ENCODE peak calls at places on chromosomes 3 and 15, in eight cellular contexts. Y is left ventricle myocardium inferior, C is fibroblast of lung, Z is upper lobe of right lung, K is adrenal gland, H is sigmoid colon, U is choroid plexus epithelial cell, T is psoas muscle. M is an unnamed sample.

GRCh38 chr15:56798639-56799038 is 65.3 kb upstream of the ZNF280D start:
- DNase-seq in T (peak; percentile 20), H (no peak), Y (no peak), U (no peak), Z (no peak), K (no peak), C (no peak), M (no peak)

GRCh38 chr3:51934991-51935885 is 6.5 kb downstream of the RRP9 start:
- DNase-seq in T (no peak), Z (peak; percentile 57), K (no peak), H (peak; percentile 45), Y (no peak), C (no peak), U (no peak), M (no peak)

GRCh38 chr15:51234181-51234927 is 104.0 kb downstream of the CYP19A1 start:
- DNase-seq in Y (no peak), K (no peak), T (no peak), U (peak; percentile 11), Z (no peak), H (no peak), C (no peak), M (no peak)

GRCh38 chr3:21962456-21962855 is 211.4 kb upstream of the ZNF385D start:
- DNase-seq in T (no peak), C (peak; percentile 60), U (peak; percentile 85), Y (no peak), K (no peak), H (no peak), Z (no peak), M (peak; percentile 57)

GRCh38 chr3:193589129-193589528 is 3.9 kb upstream of the OPA1 start:
- DNase-seq in C (no peak), K (no peak), H (no peak), T (no peak), Z (no peak), U (no peak), Y (no peak), M (no peak)

GRCh38 chr3:119221779-119222320 is 18.8 kb downstream of the B4GALT4 start:
- DNase-seq in U (no peak), Y (no peak), K (no peak), C (no peak), T (no peak), Z (no peak), H (no peak), M (no peak)

GRCh38 chr3:80553211-80553610 is 785.4 kb upstream of the ROBO1 start:
- DNase-seq in Y (no peak), C (no peak), U (peak; percentile 22), T (no peak), H (no peak), Z (no peak), K (no peak), M (no peak)

GRCh38 chr3:114408763-114409162 is 114.9 kb downstream of the TIGIT start:
- DNase-seq in U (no peak), C (peak; percentile 42), K (peak; percentile 70), Y (no peak), Z (no peak), T (no peak), H (no peak), M (no peak)

GRCh38 chr3:100954990-100955389 is 38.2 kb downstream of the ABI3BP start:
- DNase-seq in H (peak; percentile 80), C (peak; percentile 93), K (no peak), Z (no peak), T (peak; percentile 48), Y (peak; percentile 28), U (peak; percentile 94), M (peak; percentile 95)

GRCh38 chr3:181637056-181637798 is 74.5 kb upstream of the SOX2 start:
- DNase-seq in H (no peak), T (no peak), Z (no peak), C (peak; percentile 57), K (no peak), U (no peak), Y (no peak), M (no peak)

GRCh38 chr3:174232658-174233429 is 626.3 kb upstream of the NAALADL2 start:
- DNase-seq in T (no peak), Y (no peak), C (no peak), H (no peak), K (no peak), U (no peak), Z (no peak), M (no peak)

GRCh38 chr3:58568572-58569286 is 8.5 kb downstream of the FAM107A start:
- DNase-seq in Z (peak; percentile 84), C (peak; percentile 39), H (peak; percentile 85), Y (peak; percentile 80), T (peak; percentile 74), K (peak; percentile 94), U (peak; percentile 81), M (peak; percentile 79)

GRCh38 chr3:94303897-94304296 is 241.0 kb downstream of the NSUN3 start:
- DNase-seq in U (peak; percentile 52), T (no peak), C (peak; percentile 61), H (no peak), Z (no peak), Y (peak; percentile 20), K (no peak), M (no peak)

GRCh38 chr15:92164327-92165000 is 229.2 kb upstream of the ST8SIA2 start:
- DNase-seq in K (peak; percentile 3), Z (no peak), T (no peak), H (no peak), C (peak; percentile 90), U (peak; percentile 4), Y (no peak), M (peak; percentile 16)

GRCh38 chr15:66995257-66995656 is 70.1 kb upstream of the SMAD3 start:
- DNase-seq in C (peak; percentile 57), Z (no peak), H (no peak), U (peak; percentile 54), T (no peak), K (no peak), Y (no peak), M (peak; percentile 36)

GRCh38 chr3:154971771-154972326 is 108.3 kb upstream of the MME start:
- DNase-seq in U (peak; percentile 83), T (no peak), Y (no peak), K (no peak), Z (no peak), H (no peak), C (peak; percentile 56), M (no peak)

GRCh38 chr15:92924216-92924615 is 24.1 kb downstream of the CHD2 start:
- DNase-seq in T (no peak), C (no peak), Z (no peak), H (no peak), Y (no peak), K (no peak), U (no peak), M (no peak)

GRCh38 chr15:97902140-97902780 is 58.2 kb upstream of the ARRDC4 start:
- DNase-seq in Z (no peak), C (no peak), H (no peak), K (no peak), Y (no peak), T (no peak), U (peak; percentile 1), M (no peak)

GRCh38 chr15:97903560-97904195 is 56.8 kb upstream of the ARRDC4 start:
- DNase-seq in C (no peak), Z (no peak), Y (no peak), T (no peak), K (no peak), H (no peak), U (no peak), M (no peak)

GRCh38 chr15:97909291-97909891 is 51.1 kb upstream of the ARRDC4 start:
- DNase-seq in H (peak; percentile 79), C (peak; percentile 24), K (peak; percentile 83), T (peak; percentile 43), U (peak; percentile 79), Z (peak; percentile 75), Y (peak; percentile 58), M (peak; percentile 50)

GRCh38 chr15:97900006-97900405 is 60.5 kb upstream of the ARRDC4 start:
- DNase-seq in U (no peak), Y (no peak), Z (no peak), K (no peak), T (no peak), C (no peak), H (no peak), M (no peak)

GRCh38 chr15:97904196-97904572 is 56.3 kb upstream of the ARRDC4 start:
- DNase-seq in C (peak; percentile 54), H (peak; percentile 88), U (peak; percentile 76), Y (peak; percentile 65), Z (peak; percentile 85), K (peak; percentile 81), T (peak; percentile 74), M (peak; percentile 49)
- H3K4me3 ChIP-seq in C (no peak overlapping the region), H (no peak overlapping the region), U (no peak overlapping the region), Y (no peak overlapping the region), Z (no peak overlapping the region), K (no peak overlapping the region), T (no peak overlapping the region), M (no peak overlapping the region)

GRCh38 chr3:129592362-129593150 is 13.9 kb downstream of the PLXND1 start:
- DNase-seq in H (peak; percentile 85), C (no peak), T (peak; percentile 79), Z (peak; percentile 84), Y (peak; percentile 85), U (peak; percentile 54), K (peak; percentile 88), M (no peak)
- H3K4me3 ChIP-seq in H (no peak overlapping the region), C (no peak overlapping the region), T (peak overlapping the region; percentile 25), Z (peak overlapping the region; percentile 26), Y (peak overlapping the region; percentile 49), U (peak overlapping the region; percentile 8), K (no peak overlapping the region), M (no peak overlapping the region)

DNA sequence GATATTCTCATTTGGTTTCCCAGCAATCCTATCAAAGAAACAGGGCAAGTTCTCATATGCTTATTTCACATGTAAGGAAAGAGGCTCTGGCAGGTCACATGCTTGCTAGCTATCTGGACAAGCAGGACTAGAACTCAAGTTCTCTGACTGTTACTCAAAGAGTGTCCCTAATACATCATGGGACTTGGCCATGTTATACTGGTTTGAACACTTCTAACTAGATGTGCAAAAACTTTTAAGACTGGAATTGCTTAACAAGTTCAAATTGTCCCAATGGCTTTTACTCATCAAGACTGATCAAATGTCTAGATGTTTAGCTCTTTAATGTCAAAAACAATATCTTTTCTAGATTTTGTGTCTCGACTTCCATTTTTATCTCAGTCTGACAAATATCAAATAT is 6.8 kb downstream of the GATM start:
- DNase-seq in Z (no peak), H (no peak), K (no peak), U (no peak), T (no peak), C (no peak), Y (no peak), M (no peak)
- H3K4me3 ChIP-seq in Z (no peak overlapping the region), H (no peak overlapping the region), K (no peak overlapping the region), U (no peak overlapping the region), T (no peak overlapping the region), C (no peak overlapping the region), Y (no peak overlapping the region), M (no peak overlapping the region)

DNA sequence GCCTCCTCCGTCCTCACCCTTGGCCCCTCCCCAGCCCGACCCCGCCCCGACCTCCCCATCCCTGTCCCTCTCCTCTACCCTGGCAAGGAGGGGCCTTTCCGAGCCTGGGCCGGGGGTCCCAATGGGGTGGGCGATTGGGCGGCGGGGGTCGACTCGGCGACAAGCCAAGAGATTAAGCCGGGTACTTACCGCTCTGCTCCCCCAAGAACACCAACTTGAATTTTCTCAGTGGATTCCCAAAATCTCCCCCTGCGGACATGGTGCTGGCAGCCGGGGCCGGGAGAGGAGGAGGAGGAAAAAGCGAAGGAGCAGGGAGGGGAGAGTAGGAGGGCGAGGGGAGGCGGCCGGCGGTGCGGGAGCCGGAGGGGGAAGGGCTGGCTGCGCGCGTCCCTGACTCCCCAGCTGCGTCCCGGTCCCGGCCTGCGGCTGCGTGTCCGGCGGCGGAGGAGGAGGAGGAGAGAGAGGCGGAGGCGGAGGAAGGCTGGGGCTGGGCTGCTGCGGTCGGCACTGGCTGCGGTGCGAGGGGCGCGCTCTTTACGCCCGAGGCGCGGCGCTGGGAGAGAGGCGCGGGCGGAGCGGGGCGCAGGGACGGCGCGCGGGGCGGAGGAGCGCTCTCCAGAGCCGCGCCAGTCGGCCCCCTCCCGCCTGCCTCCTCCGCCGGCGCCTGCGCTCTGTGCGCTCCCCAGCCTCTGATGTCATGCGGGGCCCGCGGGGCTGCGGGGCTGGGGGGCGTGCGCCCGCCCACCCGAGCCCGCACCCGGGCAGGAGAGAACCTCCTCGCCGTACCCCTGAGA is at the start of gene RAB6B:
- DNase-seq in H (no peak), K (peak; percentile 65), T (peak; percentile 44), Y (peak; percentile 53), U (peak; percentile 44), C (peak; percentile 51), Z (peak; percentile 71), M (peak; percentile 6)
- H3K4me3 ChIP-seq in H (peak within 1 kb of the TSS; percentile 88), K (no peak within 1 kb of the TSS), T (peak within 1 kb of the TSS; percentile 77), Y (peak within 1 kb of the TSS; percentile 84), U (peak within 1 kb of the TSS; percentile 71), C (peak within 1 kb of the TSS; percentile 60), Z (peak within 1 kb of the TSS; percentile 60), M (peak within 1 kb of the TSS; percentile 63)